ENCODE peak calls at places on chromosomes 7 and 10, in six cellular contexts. R is EH; L is activated effector memory CD4-positive, alpha-beta T cell treated with anti-CD3 and anti-CD28 coated beads, Interleukin-2, amount 50 U/mL, for 16 hours; K is activated CD4-positive, alpha-beta T cell treated with anti-CD3 and anti-CD28 coated beads, Interleukin-2, amount 50 U/mL, for 48 hours; B is glomerular endothelial cell; J is NCI-H69. N is an unnamed sample.

GRCh38 chr7:247636-248035 is 42.3 kb upstream of the FOXL3 start:
- DNase-seq in R (no peak), L (no peak), K (no peak), B (no peak), J (no peak), N (no peak)

GRCh38 chr10:22803201-22803895 is 89.0 kb upstream of the PIP4K2A start:
- DNase-seq in R (peak), L (no peak), K (no peak), B (no peak), J (no peak), N (no peak)

GRCh38 chr7:2932761-2933251 is 88.7 kb upstream of the GNA12 start:
- DNase-seq in R (no peak), L (peak), K (no peak), B (no peak), J (no peak), N (no peak)

GRCh38 chr10:54607983-54608382 is 193.0 kb downstream of the PCDH15 start:
- DNase-seq in R (no peak), L (no peak), K (no peak), B (no peak), J (peak), N (no peak)

GRCh38 chr7:30468791-30469190 is 9.8 kb downstream of the NOD1 start:
- DNase-seq in R (peak), L (peak), K (no peak), B (no peak), J (no peak), N (no peak)

GRCh38 chr7:55365103-55365679 is at the start of gene LANCL2:
- DNase-seq in R (peak), L (no peak), K (peak), B (no peak), J (peak), N (no peak)

GRCh38 chr7:5525271-5526189 is 101.9 kb upstream of the TNRC18 start:
- DNase-seq in R (peak), L (peak), K (peak), B (no peak), J (peak), N (no peak)

GRCh38 chr7:34373940-34374339 is 284.1 kb upstream of the NPSR1 start:
- DNase-seq in R (peak), L (no peak), K (no peak), B (no peak), J (no peak), N (no peak)

GRCh38 chr10:97519342-97519741 is 20.6 kb downstream of the UBTD1 start:
- DNase-seq in R (no peak), L (no peak), K (no peak), B (no peak), J (no peak), N (no peak)

GRCh38 chr10:14583252-14583651 is 191.4 kb downstream of the FAM107B start:
- DNase-seq in R (no peak), L (peak), K (peak), B (no peak), J (no peak), N (no peak)

GRCh38 chr10:48506147-48506917 is 98.5 kb downstream of the ARHGAP22 start:
- DNase-seq in R (peak), L (no peak), K (no peak), B (no peak), J (peak), N (no peak)

GRCh38 chr10:77582710-77583115 is 54.9 kb downstream of the KCNMA1 start:
- DNase-seq in R (peak), L (no peak), K (no peak), B (no peak), J (no peak), N (no peak)

GRCh38 chr7:124032369-124033092 is at the start of gene TMEM229A:
- DNase-seq in R (peak), L (no peak), K (peak), B (no peak), J (peak), N (peak)

GRCh38 chr10:100006241-100006886 is 3.4 kb downstream of the DNMBP start:
- DNase-seq in R (peak), L (no peak), K (no peak), B (peak), J (no peak), N (peak)

GRCh38 chr7:128166603-128167315 is 74.3 kb upstream of the LEP start:
- DNase-seq in R (peak), L (peak), K (peak), B (no peak), J (peak), N (no peak)

GRCh38 chr10:43265799-43266721 is 805 bp downstream of the RASGEF1A start:
- DNase-seq in R (no peak), L (peak), K (peak), B (no peak), J (no peak), N (no peak)

GRCh38 chr10:14556285-14556956 is 218.3 kb downstream of the FAM107B start:
- DNase-seq in R (no peak), L (peak), K (no peak), B (no peak), J (peak), N (no peak)